ENCODE peak calls at places on chromosomes 7 and 10, in four cellular contexts. A is adrenal gland, F is cardiac muscle cell, N is fibroblast of lung. B is an unnamed sample.
A peak's percentile ranks its signal among the peaks of the same experiment; 100 is the strongest.

GRCh38 chr7:2936301-2936700 is 92.2 kb upstream of the GNA12 start:
- DNase-seq in A (no peak), F (no peak), N (no peak), B (no peak)

GRCh38 chr7:90938371-90938770 is 325.9 kb upstream of the FZD1 start:
- DNase-seq in A (no peak), F (no peak), N (peak; percentile 45), B (no peak)

GRCh38 chr7:30933124-30933893 is 21.7 kb downstream of the AQP1 start:
- DNase-seq in A (no peak), F (no peak), N (no peak), B (no peak)

GRCh38 chr7:97064972-97065587 is 40.4 kb upstream of the DLX5 start:
- DNase-seq in A (peak; percentile 37), F (peak; percentile 69), N (peak; percentile 64), B (peak; percentile 34)

GRCh38 chr7:73530800-73531199 is 8.7 kb upstream of the BAZ1B start:
- DNase-seq in A (no peak), F (no peak), N (no peak), B (no peak)

GRCh38 chr7:18420758-18421157 is 74.8 kb upstream of the HDAC9 start:
- DNase-seq in A (no peak), F (no peak), N (peak; percentile 24), B (no peak)

GRCh38 chr7:3095046-3095445 is 51.4 kb upstream of the CARD11 start:
- DNase-seq in A (peak; percentile 38), F (no peak), N (no peak), B (peak; percentile 22)

GRCh38 chr7:116702046-116702445 is 30.1 kb downstream of the MET start:
- DNase-seq in A (no peak), F (no peak), N (no peak), B (no peak)

GRCh38 chr7:99677646-99678045 is 2.1 kb downstream of the CYP3A5 start:
- DNase-seq in A (no peak), F (no peak), N (no peak), B (no peak)
- H3K27ac ChIP-seq in A (no peak overlapping the region), F (no peak overlapping the region), N (no peak overlapping the region), B (no peak overlapping the region)

GRCh38 chr10:31083765-31084184 is 52.1 kb upstream of the ZNF438 start:
- DNase-seq in A (peak; percentile 57), F (peak; percentile 42), N (peak; percentile 49), B (peak; percentile 59)
- TF ChIP-seq CTCF in A (no peak), F (peak; percentile 45), N (peak; percentile 33), B (peak; percentile 12)

DNA sequence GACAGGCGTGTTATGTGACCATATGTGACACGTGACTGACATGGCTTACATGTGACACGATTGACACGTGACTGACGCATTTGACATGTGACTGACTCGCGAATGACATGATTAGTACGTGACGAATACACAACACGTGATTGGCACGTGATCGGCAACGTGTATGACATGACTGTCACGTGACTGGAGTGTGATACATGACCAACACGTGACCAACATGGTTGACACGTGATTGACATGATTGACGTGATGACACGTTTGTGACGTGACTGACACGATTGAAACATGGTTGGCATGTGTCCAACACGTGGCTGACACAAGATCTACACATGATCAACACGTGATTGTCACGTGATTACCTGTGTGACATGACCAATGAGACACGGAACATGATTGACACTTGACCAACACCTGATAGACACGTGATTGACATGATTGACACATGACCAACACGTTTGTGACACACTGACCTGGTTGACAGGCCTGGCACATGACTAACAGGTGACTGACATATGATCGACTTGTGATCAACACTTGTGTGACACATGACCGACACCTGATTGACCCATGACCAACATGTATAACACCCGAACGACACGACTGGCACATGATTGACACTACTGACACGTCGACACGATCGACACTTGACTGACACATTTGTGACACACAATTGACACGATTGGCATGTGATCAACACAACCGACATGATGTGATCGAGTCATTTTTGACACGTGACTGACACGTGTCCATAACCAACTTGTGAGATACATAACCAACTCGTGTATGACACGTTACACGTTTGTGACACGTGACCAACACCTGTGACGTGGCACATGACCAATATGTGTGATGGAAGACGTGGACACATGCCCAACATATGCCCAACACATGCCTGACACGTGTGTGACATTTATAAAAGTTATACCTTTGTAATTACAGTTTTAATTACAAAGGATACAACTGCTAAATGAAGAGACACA is 21.1 kb downstream of the CRPPA start:
- DNase-seq in A (peak; percentile 8), F (peak; percentile 5), N (no peak), B (peak; percentile 23)
- H3K9me3 ChIP-seq in A (peaks cover 10% of the 10 kb centered on the region), F (peaks cover 8% of the 10 kb centered on the region), N (peaks cover 34% of the 10 kb centered on the region), B (no peaks in the 10 kb centered on the region)

GRCh38 chr10:89267056-89267455 is 15.5 kb upstream of the LIPA start:
- DNase-seq in A (no peak), F (no peak), N (no peak), B (no peak)

GRCh38 chr10:89263091-89263490 is 11.5 kb upstream of the LIPA start:
- DNase-seq in A (no peak), F (no peak), N (no peak), B (no peak)

GRCh38 chr10:89263531-89263930 is 12.0 kb upstream of the LIPA start:
- DNase-seq in A (no peak), F (no peak), N (no peak), B (no peak)

DNA sequence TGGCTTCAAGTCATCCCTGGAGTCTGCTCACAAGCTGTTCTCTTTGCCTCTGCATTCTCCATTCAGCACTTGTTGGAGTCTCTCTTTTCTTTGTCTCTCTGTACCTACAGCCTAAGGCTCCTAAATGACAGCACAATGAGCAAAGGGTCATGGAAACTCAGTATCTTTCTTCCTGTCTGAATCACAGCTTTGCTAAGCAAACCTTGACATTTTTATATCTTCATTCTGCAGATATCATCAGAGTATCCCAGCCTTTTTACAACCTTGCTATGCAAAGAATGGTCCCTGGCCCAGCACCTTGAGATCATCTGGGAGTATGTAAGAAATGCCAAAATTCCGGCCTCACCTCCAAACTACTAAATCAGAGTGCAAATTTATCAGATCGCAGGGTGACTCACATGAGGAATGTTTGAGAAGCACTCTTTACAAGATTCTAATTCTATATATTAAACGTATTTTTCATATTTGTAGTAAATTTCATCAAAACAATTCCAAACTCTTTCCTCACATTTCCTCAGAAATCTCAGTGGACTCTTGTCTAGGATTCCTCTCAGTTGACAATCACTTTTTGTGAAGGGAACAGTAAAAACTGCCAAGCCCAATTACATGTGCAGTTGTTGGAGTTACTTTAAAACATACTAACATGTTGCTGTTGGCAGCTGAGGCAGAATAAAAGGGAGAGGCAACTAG is 10.9 kb upstream of the LIPA start:
- DNase-seq in A (no peak), F (no peak), N (no peak), B (no peak)
- H3K27ac ChIP-seq in A (peak overlapping the region; percentile 74), F (no peak overlapping the region), N (no peak overlapping the region), B (no peak overlapping the region)

GRCh38 chr7:143390773-143391114 is 9.6 kb downstream of the ZYX start:
- DNase-seq in A (no peak), F (no peak), N (no peak), B (no peak)

GRCh38 chr7:143390098-143390772 is 9.1 kb downstream of the ZYX start:
- DNase-seq in A (no peak), F (no peak), N (no peak), B (no peak)

GRCh38 chr7:143388051-143388450 is 6.9 kb downstream of the ZYX start:
- DNase-seq in A (no peak), F (no peak), N (no peak), B (no peak)

GRCh38 chr7:143388491-143389101 is 7.5 kb downstream of the ZYX start:
- DNase-seq in A (no peak), F (no peak), N (no peak), B (no peak)

DNA sequence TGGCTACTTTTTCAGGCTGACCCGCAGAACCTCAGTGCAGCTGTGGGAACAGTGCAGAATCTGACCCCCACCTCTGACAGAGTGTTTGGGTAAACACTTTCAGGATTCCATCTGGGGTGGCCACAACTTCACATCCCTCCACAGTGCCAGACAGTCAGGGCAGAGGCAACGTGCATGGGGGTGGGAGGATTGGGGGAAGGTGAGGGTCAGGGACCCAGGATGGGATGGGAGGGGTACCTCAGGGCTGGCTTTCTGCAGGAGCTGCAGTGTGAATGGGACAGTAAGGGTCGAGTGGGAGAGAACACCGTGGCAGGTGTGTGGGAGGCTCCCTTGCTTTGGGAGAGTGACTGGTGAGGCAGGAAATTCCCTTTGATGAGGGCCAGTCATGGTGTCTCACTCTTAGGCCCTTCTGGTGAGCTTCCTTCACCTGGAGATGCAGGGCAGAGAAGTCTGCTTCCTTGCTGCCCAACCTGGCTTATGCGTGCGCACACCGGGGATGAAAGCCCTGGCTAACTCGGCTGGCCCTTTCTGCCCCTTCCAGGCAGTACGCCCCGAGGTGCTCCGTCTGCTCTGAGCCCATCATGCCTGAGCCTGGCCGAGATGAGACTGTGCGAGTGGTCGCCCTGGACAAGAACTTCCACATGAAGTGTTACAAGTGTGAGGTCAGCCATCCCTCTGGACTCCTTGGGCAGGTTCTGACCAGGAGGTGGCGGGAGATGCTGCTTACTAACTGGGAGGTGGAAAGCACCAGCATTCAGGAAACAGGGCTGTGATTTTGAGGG is 8.4 kb downstream of the ZYX start:
- DNase-seq in A (no peak), F (no peak), N (no peak), B (no peak)
- TF ChIP-seq CTCF in A (no peak), F (no peak), N (no peak), B (no peak)

DNA sequence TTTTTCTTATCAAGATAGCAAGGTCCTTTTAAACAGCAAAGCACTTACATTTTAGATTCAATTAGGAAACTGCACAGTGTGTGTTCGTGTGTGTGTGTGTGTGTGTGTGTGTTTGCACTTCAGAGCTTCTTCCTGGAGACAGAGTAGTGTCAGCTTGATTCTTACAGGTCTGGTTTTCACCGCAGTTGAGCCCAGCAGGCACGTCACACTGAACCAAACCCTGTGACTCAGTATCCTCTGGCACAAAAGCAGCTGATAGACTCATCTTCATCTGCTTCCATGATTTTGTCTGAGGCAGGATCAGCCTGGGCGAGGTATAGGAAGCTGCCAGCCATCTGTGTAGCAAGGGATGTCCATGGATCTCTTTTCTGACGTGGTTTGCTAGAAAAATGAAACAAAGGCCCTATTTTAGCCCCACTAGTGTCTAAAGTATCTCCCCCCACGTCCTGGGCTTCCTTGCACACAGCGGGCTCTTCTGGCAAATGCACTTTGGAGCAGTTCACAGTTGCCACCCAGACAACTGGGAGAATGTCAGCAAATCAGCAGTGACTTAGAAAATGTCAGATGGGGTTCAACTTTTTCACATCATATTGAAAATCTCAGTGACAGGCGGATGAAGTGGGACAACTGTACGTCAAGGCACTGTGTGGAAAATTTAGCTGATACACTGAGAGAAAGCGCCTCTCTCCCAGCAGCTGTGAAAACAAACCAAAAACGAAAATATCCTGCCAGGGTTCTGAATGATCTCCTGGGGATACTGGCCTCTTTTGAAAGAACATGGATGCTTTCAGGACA is 373.2 kb upstream of the CELF2 start:
- DNase-seq in A (no peak), F (no peak), N (peak; percentile 44), B (no peak)
- H3K9me3 ChIP-seq in A (no peaks in the 10 kb centered on the region), F (no peaks in the 10 kb centered on the region), N (no peaks in the 10 kb centered on the region), B (no peaks in the 10 kb centered on the region)

DNA sequence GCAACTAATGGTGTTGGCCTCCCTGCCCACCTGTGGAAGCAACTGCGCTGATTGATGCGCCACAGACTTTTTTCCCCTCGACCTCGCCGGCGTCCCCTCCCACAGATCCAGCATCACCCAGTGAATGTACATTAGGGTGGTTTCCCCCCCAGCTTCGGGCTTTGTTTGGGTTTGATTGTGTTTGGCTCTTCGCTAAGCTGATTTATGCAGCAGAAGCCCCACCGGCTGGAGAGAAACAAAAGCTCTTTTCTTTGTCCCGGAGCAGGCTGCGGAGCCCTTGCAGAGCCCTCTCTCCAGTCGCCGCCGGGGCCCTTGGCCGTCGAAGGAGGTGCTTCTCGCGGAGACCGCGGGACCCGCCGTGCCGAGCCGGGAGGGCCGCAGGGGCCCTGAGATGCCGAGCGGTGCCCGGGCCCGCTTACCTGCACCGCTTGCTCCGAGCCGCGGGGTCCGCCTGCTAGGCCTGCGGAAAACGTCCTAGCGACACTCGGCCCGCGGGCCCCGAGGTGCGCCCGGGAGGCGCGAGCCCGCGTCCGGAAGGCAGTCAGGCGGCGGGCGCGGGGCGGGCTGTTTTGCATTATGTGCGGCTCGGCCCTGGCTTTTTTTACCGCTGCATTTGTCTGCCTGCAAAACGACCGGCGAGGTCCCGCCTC is 656 bp downstream of the ITGB8 start:
- DNase-seq in A (peak; percentile 21), F (peak; percentile 55), N (peak; percentile 36), B (peak; percentile 40)
- H3K27ac ChIP-seq in A (peak overlapping the region; percentile 95), F (no peak overlapping the region), N (peak overlapping the region; percentile 90), B (peak overlapping the region; percentile 96)

B was measured in testis.